ENCODE peak calls at places on chromosomes 12 and 14, in nine cellular contexts. G is HepG2, K is heart right ventricle, E is ascending aorta, F is IMR-90, P is A549, X is AG04449, N is GM13977, U is A673. J is an unnamed sample.
A peak's percentile ranks its signal among the peaks of the same experiment; 100 is the strongest.

GRCh38 chr14:20823859-20824258 is 21.2 kb upstream of the RNASE1 start:
- DNase-seq in G (no peak), K (no peak), E (no peak), F (no peak), P (no peak), X (no peak), N (no peak), U (no peak), J (no peak)

GRCh38 chr12:124562018-124562795 is 5.2 kb downstream of the NCOR2 start:
- DNase-seq in G (no peak), K (no peak), E (no peak), F (no peak), P (no peak), X (no peak), N (no peak), U (no peak), J (no peak)

GRCh38 chr12:46921754-46922113 is 95.9 kb upstream of the SLC38A4 start:
- DNase-seq in G (peak; percentile 42), K (no peak), E (no peak), F (peak; percentile 79), P (no peak), X (no peak), N (no peak), U (no peak), J (no peak)

GRCh38 chr14:34593740-34594375 is 36.1 kb downstream of the SNX6 start:
- DNase-seq in G (no peak), K (no peak), E (peak; percentile 62), F (peak; percentile 83), P (no peak), X (peak; percentile 56), N (no peak), U (no peak), J (no peak)

GRCh38 chr12:131499160-131499863 is 211.6 kb upstream of the SFSWAP start:
- DNase-seq in G (no peak), K (no peak), E (no peak), F (no peak), P (no peak), X (no peak), N (no peak), U (no peak), J (no peak)

GRCh38 chr14:24789277-24789832 is 155.4 kb upstream of the GZMB start:
- DNase-seq in G (no peak), K (peak; percentile 43), E (no peak), F (no peak), P (no peak), X (no peak), N (no peak), U (no peak), J (no peak)

GRCh38 chr12:12704593-12705230 is 8.7 kb upstream of the GPR19 start:
- DNase-seq in G (peak; percentile 92), K (peak; percentile 63), E (peak; percentile 80), F (peak; percentile 95), P (peak; percentile 94), X (peak; percentile 86), N (peak; percentile 31), U (peak; percentile 92), J (peak; percentile 59)

GRCh38 chr14:34930591-34931069 is 52.2 kb upstream of the SRP54 start:
- DNase-seq in G (no peak), K (no peak), E (no peak), F (no peak), P (no peak), X (no peak), N (no peak), U (no peak), J (no peak)

GRCh38 chr14:90087433-90087832 is 25.6 kb downstream of the KCNK13 start:
- DNase-seq in G (peak; percentile 74), K (peak; percentile 31), E (peak; percentile 78), F (peak; percentile 58), P (peak; percentile 50), X (no peak), N (no peak), U (no peak), J (no peak)

GRCh38 chr14:22472935-22473854 is 115.8 kb downstream of the DAD1 start:
- DNase-seq in G (peak; percentile 56), K (peak; percentile 40), E (no peak), F (peak; percentile 25), P (peak; percentile 56), X (no peak), N (peak; percentile 76), U (peak; percentile 89), J (no peak)

GRCh38 chr14:93959239-93960107 is 16.9 kb downstream of the ASB2 start:
- DNase-seq in G (peak; percentile 98), K (peak; percentile 49), E (peak; percentile 90), F (peak; percentile 95), P (peak; percentile 85), X (peak; percentile 67), N (peak; percentile 88), U (no peak), J (no peak)

GRCh38 chr12:6570264-6570887 is 2.3 kb upstream of the NOP2 start:
- DNase-seq in G (peak; percentile 63), K (no peak), E (no peak), F (no peak), P (peak; percentile 72), X (no peak), N (peak; percentile 52), U (peak; percentile 71), J (no peak)

GRCh38 chr12:118773956-118774723 is 207.2 kb upstream of the SRRM4 start:
- DNase-seq in G (no peak), K (no peak), E (no peak), F (no peak), P (no peak), X (no peak), N (no peak), U (no peak), J (peak; percentile 46)

GRCh38 chr12:75488553-75488952 is 8.0 kb downstream of the GLIPR1 start:
- DNase-seq in G (peak; percentile 12), K (no peak), E (no peak), F (peak; percentile 56), P (peak; percentile 59), X (no peak), N (no peak), U (no peak), J (no peak)

GRCh38 chr12:117595751-117596150 is 234.3 kb upstream of the NOS1 start:
- DNase-seq in G (no peak), K (no peak), E (no peak), F (no peak), P (no peak), X (no peak), N (no peak), U (no peak), J (no peak)

GRCh38 chr12:11344504-11344903 is 34.3 kb upstream of the PRB4 start:
- DNase-seq in G (peak; percentile 4), K (no peak), E (no peak), F (no peak), P (no peak), X (no peak), N (no peak), U (no peak), J (no peak)

GRCh38 chr12:11348439-11348838 is 38.2 kb upstream of the PRB4 start:
- DNase-seq in G (no peak), K (no peak), E (no peak), F (no peak), P (no peak), X (no peak), N (no peak), U (no peak), J (no peak)

DNA sequence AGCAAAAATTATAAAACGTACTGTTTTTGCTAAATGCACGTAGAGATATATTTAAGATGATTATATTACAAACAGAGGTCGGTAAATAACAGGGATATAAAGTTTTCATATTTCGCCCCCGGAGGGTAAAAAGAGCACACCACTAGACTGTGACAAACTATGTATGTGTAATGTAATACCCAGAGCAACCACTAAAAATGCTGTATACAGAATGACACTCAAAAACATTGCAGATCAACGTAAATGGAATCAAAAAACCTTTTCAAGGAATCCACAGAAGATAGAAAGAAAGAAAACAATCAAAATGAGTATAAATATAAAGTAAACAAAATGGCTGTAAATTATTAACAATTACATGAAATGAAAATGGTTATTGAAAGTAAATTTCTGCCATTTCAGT is 37.6 kb upstream of the PRB4 start:
- DNase-seq in G (no peak), K (no peak), E (no peak), F (no peak), P (no peak), X (no peak), N (no peak), U (peak; percentile 11), J (no peak)
- TF ChIP-seq CTCF in G (no peak), K (peak; percentile 10), E (no peak), F (no peak), P (no peak), X (no peak), N (peak; percentile 2), U (peak; percentile 44), J (no peak)

GRCh38 chr14:59422069-59422881 is 42.9 kb downstream of the GPR135 start:
- DNase-seq in G (no peak), K (no peak), E (peak; percentile 70), F (no peak), P (no peak), X (no peak), N (no peak), U (peak; percentile 59), J (no peak)
- TF ChIP-seq CTCF in G (peak; percentile 48), K (no peak), E (no peak), F (peak; percentile 9), P (peak; percentile 33), X (no peak), N (peak; percentile 28), U (peak; percentile 55), J (no peak)

DNA sequence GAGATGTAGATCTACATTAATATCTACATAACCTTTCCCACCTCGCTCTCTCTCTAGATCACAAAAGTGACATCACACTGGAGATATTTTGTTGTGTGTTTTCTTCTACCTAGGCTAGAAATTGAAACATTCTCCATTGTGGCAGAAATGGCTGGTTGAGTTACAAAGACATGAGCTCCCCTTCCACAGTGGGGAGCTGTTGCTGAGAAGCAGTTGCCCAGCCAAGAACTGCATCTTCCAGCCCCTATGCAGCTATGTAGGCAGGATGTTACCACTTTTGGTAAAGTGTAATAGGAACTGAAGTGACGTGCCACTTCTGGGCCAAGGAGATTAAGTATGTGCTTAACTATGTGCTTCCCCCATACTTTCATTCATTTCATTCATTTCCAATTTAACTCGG is 138.7 kb upstream of the E2F7 start:
- DNase-seq in G (no peak), K (no peak), E (no peak), F (peak; percentile 5), P (no peak), X (no peak), N (no peak), U (peak; percentile 26), J (no peak)
- TF ChIP-seq CTCF in G (no peak), K (no peak), E (no peak), F (peak; percentile 6), P (no peak), X (no peak), N (peak; percentile 13), U (peak; percentile 40), J (no peak)

DNA sequence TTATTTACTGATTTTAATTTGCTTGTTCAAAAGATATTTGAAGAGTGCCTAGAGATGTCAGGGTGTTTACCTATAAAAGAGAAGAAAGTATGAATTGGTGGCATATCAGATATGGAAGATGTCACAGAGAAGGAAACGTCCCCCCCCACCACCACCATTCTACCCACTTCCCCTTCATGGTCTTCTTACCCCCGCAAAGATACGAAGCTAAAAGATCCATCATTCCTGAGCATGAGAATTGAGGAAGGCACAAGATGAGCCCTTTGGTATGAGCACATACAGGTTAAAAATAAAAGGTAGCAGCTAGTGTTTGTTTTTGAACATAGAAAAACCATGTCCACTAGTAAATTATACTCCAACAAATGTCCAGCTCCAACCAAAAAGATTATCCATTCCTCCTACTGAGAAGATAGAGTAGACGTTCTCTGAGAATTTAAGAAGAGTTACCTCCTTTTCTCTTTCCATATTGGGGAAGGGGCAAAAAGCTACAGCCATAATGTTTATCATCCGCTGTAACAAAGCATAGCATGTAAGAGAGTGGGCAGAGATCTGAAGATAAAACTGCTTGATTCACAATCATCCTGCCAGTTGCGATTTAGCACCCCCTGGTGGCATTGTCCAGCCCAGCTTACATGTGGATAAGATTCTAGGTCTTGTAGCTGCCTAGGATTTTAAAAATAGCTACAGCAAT is 29.1 kb downstream of the NFYB start:
- DNase-seq in G (peak; percentile 62), K (peak; percentile 75), E (peak; percentile 91), F (peak; percentile 87), P (peak; percentile 89), X (peak; percentile 55), N (peak; percentile 62), U (peak; percentile 87), J (peak; percentile 87)
- TF ChIP-seq CTCF in G (peak; percentile 87), K (peak; percentile 78), E (peak; percentile 55), F (peak; percentile 82), P (peak; percentile 95), X (peak; percentile 90), N (peak; percentile 90), U (peak; percentile 94), J (peak; percentile 88)